ENCODE peak calls at places on chromosomes 4 and X, in four cellular contexts. S is neural crest cell, B is glutamatergic neuron, X is tibial nerve. G is an unnamed sample.

GRCh38 chrX:71017396-71017939 is 50.7 kb downstream of the SNX12 start:
- DNase-seq in S (no peak), B (no peak), X (no peak), G (no peak)

GRCh38 chr4:66330125-66330524 is 659.8 kb upstream of the EPHA5 start:
- DNase-seq in B (no peak), X (no peak), S (no peak), G (no peak)

GRCh38 chrX:13220916-13221315 is 98.9 kb downstream of the ATXN3L start:
- DNase-seq in X (no peak), B (no peak), S (no peak), G (no peak)

GRCh38 chrX:19889582-19890342 is 2.4 kb upstream of the SH3KBP1 start:
- DNase-seq in B (no peak), X (no peak), S (no peak), G (no peak)

GRCh38 chr4:41022116-41022515 is 192.2 kb downstream of the APBB2 start:
- DNase-seq in X (no peak), S (no peak), B (no peak), G (no peak)

GRCh38 chrX:54944816-54945215 is 24.2 kb downstream of the TRO start:
- DNase-seq in S (no peak), X (no peak), B (no peak), G (no peak)

GRCh38 chr4:68326146-68326545 is 23.7 kb downstream of the YTHDC1 start:
- DNase-seq in B (no peak), S (no peak), X (no peak), G (no peak)

GRCh38 chr4:87908341-87908740 is 67.2 kb upstream of the SPP1 start:
- DNase-seq in X (no peak), B (no peak), S (no peak), G (no peak)

GRCh38 chr4:19026281-19026680 is 1004.7 kb upstream of the LCORL start:
- DNase-seq in S (no peak), B (no peak), X (peak; percentile 8), G (no peak)

GRCh38 chr4:5611656-5612187 is 96.6 kb downstream of the EVC2 start:
- DNase-seq in X (no peak), B (no peak), S (no peak), G (no peak)

GRCh38 chrX:108453841-108454240 is 14.2 kb downstream of the COL4A5 start:
- DNase-seq in X (no peak), S (no peak), B (no peak), G (no peak)

GRCh38 chrX:130299279-130300009 is 30.7 kb upstream of the ZNF280C start:
- DNase-seq in X (no peak), B (no peak), S (no peak), G (no peak)

GRCh38 chr4:173057906-173058305 is 110.7 kb upstream of the GALNT7 start:
- DNase-seq in X (no peak), B (no peak), S (no peak), G (no peak)

GRCh38 chr4:95465010-95465409 is 83.8 kb downstream of the UNC5C start:
- DNase-seq in B (no peak), X (no peak), S (no peak), G (no peak)

GRCh38 chr4:42965326-42965725 is 72.8 kb downstream of the GRXCR1 start:
- DNase-seq in S (no peak), X (no peak), B (no peak), G (no peak)
- TF ChIP-seq CTCF in S (peak; percentile 46), X (no peak), B (peak; percentile 19), G (no peak)

GRCh38 chr4:128068927-128069326 is 7.8 kb downstream of the LARP1B start:
- DNase-seq in X (no peak), B (peak; percentile 27), S (no peak), G (no peak)
- TF ChIP-seq CTCF in X (no peak), B (no peak), S (peak; percentile 38), G (no peak)

DNA sequence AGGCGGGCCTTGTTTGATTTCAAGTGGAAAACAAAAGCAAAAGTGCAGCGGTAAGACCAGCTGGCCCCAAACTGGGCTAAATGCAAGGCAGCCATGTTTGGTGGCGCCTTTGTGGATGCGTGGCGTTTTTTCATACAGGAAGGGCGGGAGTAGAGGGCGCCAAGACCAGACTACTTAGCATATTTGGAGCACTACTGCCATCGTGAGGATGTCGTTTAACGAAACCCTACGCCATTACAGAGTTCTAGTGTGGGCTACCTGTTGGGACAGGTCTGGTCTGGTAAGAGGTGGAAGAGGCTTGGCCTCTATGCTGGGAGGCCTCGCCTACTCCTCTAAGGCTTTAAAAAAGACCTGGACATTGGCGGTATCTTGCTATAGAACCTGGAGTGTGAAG is 230.7 kb upstream of the STK26 start:
- DNase-seq in B (no peak), X (no peak), S (no peak), G (no peak)
- TF ChIP-seq CTCF in B (no peak), X (no peak), S (no peak), G (no peak)

GRCh38 chrX:153969125-153969903 is 2.3 kb downstream of the HCFC1 start:
- DNase-seq in S (no peak), X (no peak), B (no peak), G (peak; percentile 42)

GRCh38 chrX:153968255-153968654 is 3.4 kb downstream of the HCFC1 start:
- DNase-seq in B (no peak), X (no peak), S (no peak), G (no peak)

GRCh38 chrX:153969904-153970397 is 1.7 kb downstream of the HCFC1 start:
- DNase-seq in B (no peak), X (no peak), S (no peak), G (no peak)

GRCh38 chrX:153967536-153968214 is 3.9 kb downstream of the HCFC1 start:
- DNase-seq in S (no peak), X (no peak), B (no peak), G (no peak)

DNA sequence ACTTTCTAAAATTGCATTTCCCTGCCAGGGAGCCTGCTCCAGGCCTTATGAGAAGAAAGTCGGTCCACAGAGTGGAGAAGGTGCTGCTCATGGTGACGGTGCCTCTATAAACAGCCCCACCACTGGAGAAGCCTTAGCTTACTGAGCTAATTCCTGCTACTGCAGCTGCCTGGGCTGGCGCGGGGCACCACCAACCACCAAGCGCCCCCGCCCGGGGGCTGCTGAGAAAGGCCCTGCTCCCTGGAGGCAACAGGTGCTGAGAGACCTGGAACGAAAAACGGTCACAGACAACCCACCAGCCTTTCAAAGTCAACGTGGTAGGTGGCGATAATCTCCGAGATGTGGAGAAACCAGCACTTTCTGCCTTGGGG is 2.9 kb downstream of the HCFC1 start:
- DNase-seq in X (no peak), B (no peak), S (no peak), G (peak; percentile 53)
- TF ChIP-seq CTCF in X (no peak), B (no peak), S (no peak), G (no peak)